ENCODE peak calls at places on chromosomes 6 and 20, in six cellular contexts. J is progenitor cell of endocrine pancreas, N is neural crest cell, B is heart right ventricle, M is fibroblast of mammary gland, V is ACHN. D is an unnamed sample.

GRCh38 chr20:30811896-30812671 is 445.4 kb upstream of the DEFB115 start:
- DNase-seq in B (peak), N (no peak), V (peak), J (no peak), M (peak), D (peak)

GRCh38 chr6:169269180-169270076 is 15.8 kb upstream of the THBS2 start:
- DNase-seq in V (no peak), N (no peak), M (peak), J (no peak), B (no peak), D (no peak)

GRCh38 chr6:80714513-80714912 is 608.0 kb downstream of the BCKDHB start:
- DNase-seq in B (no peak), N (no peak), V (no peak), J (no peak), M (no peak), D (no peak)

GRCh38 chr6:128731249-128732165 is 151.4 kb upstream of the LAMA2 start:
- DNase-seq in B (no peak), J (no peak), N (peak), M (peak), V (peak), D (no peak)

GRCh38 chr20:41110930-41111577 is 26.3 kb upstream of the PLCG1 start:
- DNase-seq in M (no peak), N (no peak), B (no peak), J (no peak), V (no peak), D (no peak)

GRCh38 chr6:10586302-10586701 is 65.2 kb downstream of the GCNT2 start:
- DNase-seq in J (no peak), M (no peak), N (no peak), B (no peak), V (no peak), D (no peak)

GRCh38 chr6:142331601-142332000 is 29.8 kb downstream of the ADGRG6 start:
- DNase-seq in M (no peak), J (no peak), V (no peak), N (no peak), B (no peak), D (no peak)

GRCh38 chr20:31475032-31475431 is at the start of the genes DEFB124 and REM1:
- DNase-seq in B (peak), J (no peak), M (no peak), N (no peak), V (no peak), D (no peak)

GRCh38 chr6:137297887-137298286 is 78.7 kb upstream of the IFNGR1 start:
- DNase-seq in M (peak), N (peak), V (no peak), J (no peak), B (no peak), D (no peak)

GRCh38 chr6:110491644-110492317 is 15.4 kb upstream of the SLC22A16 start:
- DNase-seq in J (no peak), B (no peak), M (peak), N (no peak), V (no peak), D (no peak)

GRCh38 chr6:57102976-57103375 is 13.0 kb downstream of the ZNF451 start:
- DNase-seq in N (no peak), B (no peak), M (no peak), V (no peak), J (no peak), D (no peak)

GRCh38 chr6:91276315-91276714 is 689.4 kb upstream of the MAP3K7 start:
- DNase-seq in J (no peak), N (no peak), B (no peak), V (peak), M (no peak), D (no peak)

GRCh38 chr6:14292119-14292518 is 174.5 kb downstream of the CD83 start:
- DNase-seq in M (no peak), J (no peak), B (no peak), N (no peak), V (no peak), D (no peak)

GRCh38 chr6:141467041-141467440 is 665.7 kb upstream of the GJE1 start:
- DNase-seq in M (no peak), J (no peak), V (no peak), B (no peak), N (no peak), D (no peak)

GRCh38 chr6:34148864-34149810 is 3.2 kb upstream of the GRM4 start:
- DNase-seq in N (no peak), B (no peak), M (no peak), V (no peak), J (no peak), D (no peak)

GRCh38 chr6:14037402-14038277 is 79.9 kb upstream of the CD83 start:
- DNase-seq in J (no peak), M (peak), V (no peak), B (no peak), N (no peak), D (no peak)

GRCh38 chr6:139839506-139840156 is 465.2 kb upstream of the CITED2 start:
- DNase-seq in M (no peak), J (no peak), V (no peak), B (no peak), N (no peak), D (no peak)

GRCh38 chr6:49849121-49849907 is 17.0 kb downstream of the CRISP1 start:
- DNase-seq in J (no peak), N (no peak), M (peak), B (no peak), V (peak), D (peak)

GRCh38 chr20:2292711-2293110 is 3.1 kb upstream of the TGM3 start:
- DNase-seq in V (no peak), M (no peak), N (no peak), B (no peak), J (no peak), D (no peak)

GRCh38 chr6:156953478-156954146 is 176.4 kb downstream of the ARID1B start:
- DNase-seq in J (no peak), B (no peak), M (peak), V (peak), N (peak), D (no peak)

GRCh38 chr6:166954118-166954713 is 2.1 kb downstream of the RNASET2 start:
- DNase-seq in N (no peak), V (no peak), M (no peak), J (no peak), B (no peak), D (no peak)

GRCh38 chr6:7419065-7419464 is 29.5 kb downstream of the RIOK1 start:
- DNase-seq in B (no peak), M (no peak), J (no peak), N (no peak), V (no peak), D (no peak)

GRCh38 chr20:32507998-32508774 is 76.9 kb downstream of the NOL4L start:
- DNase-seq in N (no peak), B (no peak), J (no peak), V (no peak), M (no peak), D (no peak)

GRCh38 chr6:158605266-158605878 is 39.2 kb downstream of the DYNLT1 start:
- DNase-seq in V (peak), B (no peak), N (peak), J (peak), M (peak), D (peak)

GRCh38 chr20:13430346-13431002 is 208.3 kb downstream of the TASP1 start:
- DNase-seq in N (no peak), V (peak), M (peak), B (no peak), J (no peak), D (no peak)

GRCh38 chr20:47677314-47678129 is 107.8 kb downstream of the SULF2 start:
- DNase-seq in M (peak), N (peak), V (peak), J (peak), B (peak), D (no peak)

GRCh38 chr6:143745160-143746133 is 67.7 kb downstream of the PHACTR2 start:
- DNase-seq in M (peak), J (peak), B (no peak), V (peak), N (no peak), D (peak)

GRCh38 chr6:169722362-169723199 is 1.7 kb downstream of the PHF10 start:
- DNase-seq in B (peak), M (peak), V (peak), N (peak), J (no peak), D (peak)

GRCh38 chr20:20926222-20926905 is 179.8 kb downstream of the LINC00237 start:
- DNase-seq in M (no peak), N (no peak), V (no peak), J (no peak), B (no peak), D (no peak)

GRCh38 chr6:144106206-144106605 is 10.8 kb upstream of the SF3B5 start:
- DNase-seq in J (no peak), B (no peak), N (no peak), M (no peak), V (peak), D (no peak)

GRCh38 chr20:48904566-48905321 is 16.8 kb upstream of the ARFGEF2 start:
- DNase-seq in B (peak), M (peak), N (peak), J (peak), V (peak), D (no peak)

GRCh38 chr6:113122060-113122459 is 735.1 kb upstream of the MARCKS start:
- DNase-seq in V (peak), J (no peak), M (peak), B (no peak), N (no peak), D (no peak)

GRCh38 chr20:49545572-49545971 is 22.4 kb downstream of the PTGIS start:
- DNase-seq in J (no peak), N (no peak), B (no peak), V (no peak), M (no peak), D (no peak)

GRCh38 chr6:156995502-156995901 is 218.3 kb downstream of the ARID1B start:
- DNase-seq in B (no peak), V (no peak), M (no peak), N (no peak), J (no peak), D (no peak)

GRCh38 chr20:24438331-24438730 is 31.1 kb upstream of the SYNDIG1 start:
- DNase-seq in B (no peak), M (no peak), V (no peak), N (no peak), J (no peak), D (no peak)

GRCh38 chr20:3628502-3629314 is 34.5 kb downstream of the GFRA4 start:
- DNase-seq in V (no peak), B (no peak), N (no peak), M (no peak), J (no peak), D (no peak)

GRCh38 chr6:148240866-148241477 is 101.7 kb upstream of the SASH1 start:
- DNase-seq in V (no peak), M (peak), N (no peak), J (no peak), B (no peak), D (no peak)

GRCh38 chr20:49568491-49569151 is 684 bp upstream of the PTGIS start:
- DNase-seq in M (no peak), J (no peak), B (no peak), V (no peak), N (no peak), D (no peak)